ENCODE peak calls at places on chromosomes 2 and 18, in six cellular contexts. One of them, this sample, is unnamed.

GRCh38 chr2:167294031-167294774 is 405.9 kb downstream of the XIRP2 start:
- DNase-seq in GM12878: no peak
- DNase-seq in GM23338: peak
- DNase-seq in HepG2: no peak
- DNase-seq in A549: peak
- DNase-seq in HCT116: no peak
- DNase-seq in this sample: no peak

GRCh38 chr2:218168016-218168415 is 1.3 kb upstream of the CXCR1 start:
- DNase-seq in GM12878: no peak
- DNase-seq in HCT116: no peak
- DNase-seq in HepG2: no peak
- DNase-seq in A549: no peak
- DNase-seq in GM23338: no peak
- DNase-seq in this sample: no peak

GRCh38 chr2:108870069-108870644 is 83.6 kb downstream of the CCDC138 start:
- DNase-seq in GM12878: no peak
- DNase-seq in A549: no peak
- DNase-seq in GM23338: no peak
- DNase-seq in HepG2: no peak
- DNase-seq in HCT116: no peak
- DNase-seq in this sample: no peak

GRCh38 chr2:226862623-226863022 is 26.8 kb downstream of the RHBDD1 start:
- DNase-seq in GM12878: peak
- DNase-seq in HCT116: no peak
- DNase-seq in GM23338: no peak
- DNase-seq in HepG2: no peak
- DNase-seq in A549: no peak
- DNase-seq in this sample: no peak

GRCh38 chr2:119228136-119228535 is 4.5 kb downstream of the STEAP3 start:
- DNase-seq in HepG2: no peak
- DNase-seq in HCT116: no peak
- DNase-seq in A549: no peak
- DNase-seq in GM12878: no peak
- DNase-seq in GM23338: no peak
- DNase-seq in this sample: no peak

GRCh38 chr2:230793573-230794359 is 71.0 kb upstream of the ITM2C start:
- DNase-seq in A549: peak
- DNase-seq in GM23338: no peak
- DNase-seq in HCT116: peak
- DNase-seq in GM12878: no peak
- DNase-seq in HepG2: no peak
- DNase-seq in this sample: peak

GRCh38 chr2:72112421-72112820 is 35.2 kb downstream of the CYP26B1 start:
- DNase-seq in HCT116: no peak
- DNase-seq in A549: no peak
- DNase-seq in HepG2: no peak
- DNase-seq in GM12878: no peak
- DNase-seq in GM23338: no peak
- DNase-seq in this sample: no peak

GRCh38 chr18:54737986-54738385 is 90.3 kb upstream of the RAB27B start:
- DNase-seq in HepG2: no peak
- DNase-seq in HCT116: no peak
- DNase-seq in GM12878: no peak
- DNase-seq in A549: peak
- DNase-seq in GM23338: no peak
- DNase-seq in this sample: no peak

GRCh38 chr2:32942728-32943485 is 3.8 kb upstream of the LTBP1 start:
- DNase-seq in GM23338: no peak
- DNase-seq in HepG2: no peak
- DNase-seq in GM12878: no peak
- DNase-seq in A549: no peak
- DNase-seq in HCT116: no peak
- DNase-seq in this sample: no peak

GRCh38 chr2:217866457-217866856 is 136.3 kb downstream of the TNS1 start:
- DNase-seq in GM12878: no peak
- DNase-seq in HCT116: no peak
- DNase-seq in HepG2: no peak
- DNase-seq in A549: no peak
- DNase-seq in GM23338: no peak
- DNase-seq in this sample: no peak

GRCh38 chr18:70419526-70419925 is 130.7 kb downstream of the SOCS6 start:
- DNase-seq in GM23338: no peak
- DNase-seq in GM12878: no peak
- DNase-seq in A549: no peak
- DNase-seq in HCT116: no peak
- DNase-seq in HepG2: no peak
- DNase-seq in this sample: no peak

GRCh38 chr2:937530-937929 is 13.1 kb upstream of the SNTG2 start:
- DNase-seq in HCT116: no peak
- DNase-seq in GM23338: no peak
- DNase-seq in A549: no peak
- DNase-seq in GM12878: no peak
- DNase-seq in HepG2: no peak
- DNase-seq in this sample: no peak
- TF ChIP-seq REST in HCT116: no peak
- TF ChIP-seq REST in GM23338: no peak
- TF ChIP-seq REST in A549: no peak
- TF ChIP-seq REST in GM12878: no peak
- TF ChIP-seq REST in HepG2: no peak
- TF ChIP-seq REST in this sample: no peak

GRCh38 chr2:122363885-122364284 is 608.4 kb downstream of the TSN start:
- DNase-seq in GM23338: no peak
- DNase-seq in HepG2: no peak
- DNase-seq in A549: no peak
- DNase-seq in HCT116: no peak
- DNase-seq in GM12878: no peak
- DNase-seq in this sample: no peak

GRCh38 chr2:122366427-122366826 is 611.0 kb downstream of the TSN start:
- DNase-seq in GM12878: no peak
- DNase-seq in GM23338: no peak
- DNase-seq in A549: no peak
- DNase-seq in HepG2: no peak
- DNase-seq in HCT116: no peak
- DNase-seq in this sample: no peak

GRCh38 chr2:122368576-122369243 is 613.3 kb downstream of the TSN start:
- DNase-seq in A549: no peak
- DNase-seq in GM12878: no peak
- DNase-seq in HepG2: no peak
- DNase-seq in HCT116: no peak
- DNase-seq in GM23338: peak
- DNase-seq in this sample: no peak
- TF ChIP-seq CTCF in A549: no peak
- TF ChIP-seq CTCF in GM12878: no peak
- TF ChIP-seq CTCF in HepG2: no peak
- TF ChIP-seq CTCF in HCT116: no peak
- TF ChIP-seq CTCF in GM23338: peak
- TF ChIP-seq CTCF in this sample: no peak

GRCh38 chr2:36915627-36916026 is 50.7 kb downstream of the STRN start:
- DNase-seq in A549: no peak
- DNase-seq in GM12878: no peak
- DNase-seq in GM23338: no peak
- DNase-seq in HepG2: no peak
- DNase-seq in HCT116: no peak
- DNase-seq in this sample: no peak

GRCh38 chr2:36918307-36918706 is 48.0 kb downstream of the STRN start:
- DNase-seq in HCT116: no peak
- DNase-seq in A549: no peak
- DNase-seq in HepG2: no peak
- DNase-seq in GM23338: no peak
- DNase-seq in GM12878: no peak
- DNase-seq in this sample: no peak

GRCh38 chr2:36911012-36911411 is 55.3 kb downstream of the STRN start:
- DNase-seq in HepG2: no peak
- DNase-seq in HCT116: no peak
- DNase-seq in A549: no peak
- DNase-seq in GM12878: no peak
- DNase-seq in GM23338: no peak
- DNase-seq in this sample: no peak

GRCh38 chr2:36912692-36913091 is 53.6 kb downstream of the STRN start:
- DNase-seq in GM12878: no peak
- DNase-seq in HepG2: no peak
- DNase-seq in A549: no peak
- DNase-seq in GM23338: no peak
- DNase-seq in HCT116: no peak
- DNase-seq in this sample: no peak
- TF ChIP-seq REST in GM12878: no peak
- TF ChIP-seq REST in HepG2: no peak
- TF ChIP-seq REST in A549: no peak
- TF ChIP-seq REST in GM23338: no peak
- TF ChIP-seq REST in HCT116: no peak
- TF ChIP-seq REST in this sample: no peak

GRCh38 chr2:144206019-144206418 is 313.9 kb downstream of the ZEB2 start:
- DNase-seq in HCT116: no peak
- DNase-seq in A549: no peak
- DNase-seq in GM12878: no peak
- DNase-seq in GM23338: no peak
- DNase-seq in HepG2: no peak
- DNase-seq in this sample: no peak

GRCh38 chr2:144201126-144201525 is 318.8 kb downstream of the ZEB2 start:
- DNase-seq in GM23338: no peak
- DNase-seq in A549: no peak
- DNase-seq in GM12878: no peak
- DNase-seq in HCT116: no peak
- DNase-seq in HepG2: no peak
- DNase-seq in this sample: no peak

GRCh38 chr2:144198116-144198515 is 321.8 kb downstream of the ZEB2 start:
- DNase-seq in GM23338: peak
- DNase-seq in HCT116: peak
- DNase-seq in GM12878: no peak
- DNase-seq in HepG2: peak
- DNase-seq in A549: peak
- DNase-seq in this sample: no peak

GRCh38 chr2:144201868-144202468 is 318.0 kb downstream of the ZEB2 start:
- DNase-seq in GM23338: no peak
- DNase-seq in GM12878: no peak
- DNase-seq in A549: no peak
- DNase-seq in HCT116: no peak
- DNase-seq in HepG2: no peak
- DNase-seq in this sample: no peak
- TF ChIP-seq CTCF in GM23338: no peak
- TF ChIP-seq CTCF in GM12878: no peak
- TF ChIP-seq CTCF in A549: no peak
- TF ChIP-seq CTCF in HCT116: no peak
- TF ChIP-seq CTCF in HepG2: no peak
- TF ChIP-seq CTCF in this sample: no peak

GRCh38 chr2:2048461-2048860 is 282.6 kb downstream of the MYT1L start:
- DNase-seq in GM12878: no peak
- DNase-seq in HCT116: no peak
- DNase-seq in HepG2: no peak
- DNase-seq in GM23338: no peak
- DNase-seq in A549: no peak
- DNase-seq in this sample: no peak
- TF ChIP-seq REST in GM12878: no peak
- TF ChIP-seq REST in HCT116: no peak
- TF ChIP-seq REST in HepG2: no peak
- TF ChIP-seq REST in GM23338: peak
- TF ChIP-seq REST in A549: no peak
- TF ChIP-seq REST in this sample: no peak

DNA sequence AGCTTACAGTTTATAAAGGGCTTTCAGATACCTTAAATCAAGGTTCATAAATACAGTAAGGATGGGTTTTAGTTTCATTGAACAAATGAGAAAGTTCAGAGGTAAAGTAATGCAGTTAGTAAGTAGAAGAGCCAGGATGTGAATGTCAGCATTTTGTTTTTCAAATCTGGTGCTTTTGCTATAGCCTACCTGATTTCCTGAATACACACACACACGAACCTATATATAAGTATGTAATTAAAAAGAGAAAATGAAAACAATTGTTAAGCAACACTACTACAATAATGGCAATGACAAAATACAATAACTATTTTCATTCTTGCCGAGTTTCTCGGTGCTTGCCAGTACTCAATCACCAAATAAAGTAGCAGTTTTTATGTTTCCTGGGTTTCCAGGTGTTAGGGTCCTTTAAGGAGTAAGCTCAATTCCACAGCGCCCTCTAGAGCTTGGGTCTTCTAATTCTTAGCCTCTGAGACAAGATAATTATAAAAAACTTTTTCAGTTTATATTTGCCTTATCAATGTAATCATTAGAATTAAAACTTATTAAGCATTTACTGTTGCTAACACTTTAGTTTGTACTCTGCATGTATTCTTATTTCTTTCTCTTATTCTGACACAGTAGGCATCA is 512.9 kb upstream of the ACVR2A start:
- DNase-seq in HCT116: peak
- DNase-seq in GM12878: no peak
- DNase-seq in GM23338: peak
- DNase-seq in A549: peak
- DNase-seq in HepG2: peak
- DNase-seq in this sample: no peak
- TF ChIP-seq CTCF in HCT116: peak
- TF ChIP-seq CTCF in GM12878: peak
- TF ChIP-seq CTCF in GM23338: peak
- TF ChIP-seq CTCF in A549: no peak
- TF ChIP-seq CTCF in HepG2: peak
- TF ChIP-seq CTCF in this sample: no peak

GRCh38 chr2:97740590-97741182 is 27.3 kb downstream of the ZAP70 start:
- DNase-seq in HCT116: peak
- DNase-seq in A549: peak
- DNase-seq in GM23338: peak
- DNase-seq in HepG2: peak
- DNase-seq in GM12878: no peak
- DNase-seq in this sample: peak
- TF ChIP-seq REST in HCT116: no peak
- TF ChIP-seq REST in A549: no peak
- TF ChIP-seq REST in GM23338: no peak
- TF ChIP-seq REST in HepG2: no peak
- TF ChIP-seq REST in GM12878: no peak
- TF ChIP-seq REST in this sample: no peak

DNA sequence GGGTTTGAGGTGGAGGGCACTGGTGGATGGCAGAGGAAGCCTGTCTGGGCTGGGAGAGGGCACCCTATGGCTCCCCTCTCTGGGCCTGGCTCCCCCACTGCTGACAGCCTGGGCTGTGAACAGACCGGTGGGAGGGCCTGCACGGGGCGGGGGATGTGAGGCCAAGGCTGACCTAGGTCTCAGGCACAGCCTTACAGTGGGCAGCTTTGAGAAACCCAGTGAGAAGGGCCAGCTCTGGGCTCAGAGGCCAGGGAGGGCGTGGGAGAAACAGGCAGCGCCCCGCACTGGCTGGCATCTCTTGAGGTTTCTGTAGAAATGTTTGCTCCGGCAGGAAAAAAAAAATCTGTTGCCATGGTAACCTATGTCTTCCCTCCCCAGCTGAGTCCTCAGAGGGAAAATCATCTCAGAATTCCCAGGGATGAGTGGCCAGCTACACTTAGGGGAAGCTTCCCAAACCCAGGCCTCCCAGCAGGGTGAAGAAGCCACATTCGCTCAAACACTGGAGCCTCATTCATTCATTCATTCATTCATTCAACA is 71.7 kb upstream of the TAF1B start:
- DNase-seq in GM23338: peak
- DNase-seq in GM12878: no peak
- DNase-seq in HepG2: peak
- DNase-seq in HCT116: no peak
- DNase-seq in A549: peak
- DNase-seq in this sample: no peak
- TF ChIP-seq CTCF in GM23338: no peak
- TF ChIP-seq CTCF in GM12878: no peak
- TF ChIP-seq CTCF in HepG2: peak
- TF ChIP-seq CTCF in HCT116: no peak
- TF ChIP-seq CTCF in A549: peak
- TF ChIP-seq CTCF in this sample: no peak

This sample was measured in Panc1.